ENCODE peak calls at places on chromosomes 5 and 9, in five cellular contexts. One of them, this sample, is unnamed.

GRCh38 chr5:159324986-159325385 is 5.3 kb downstream of the IL12B start:
- DNase-seq in NCI-H1105: no peak
- DNase-seq in K562: no peak
- DNase-seq in NCI-H774: no peak
- DNase-seq in activated naive CD4-positive, alpha-beta T cell treated with anti-CD3 and anti-CD28 coated beads for 36 hours: no peak
- DNase-seq in this sample: no peak

GRCh38 chr5:126982926-126983873 is 47.2 kb downstream of the MARCHF3 start:
- DNase-seq in NCI-H1105: no peak
- DNase-seq in K562: no peak
- DNase-seq in NCI-H774: no peak
- DNase-seq in activated naive CD4-positive, alpha-beta T cell treated with anti-CD3 and anti-CD28 coated beads for 36 hours: no peak
- DNase-seq in this sample: no peak

GRCh38 chr5:139137703-139138102 is 60.5 kb downstream of the SIL1 start:
- DNase-seq in NCI-H1105: no peak
- DNase-seq in K562: peak
- DNase-seq in NCI-H774: peak
- DNase-seq in activated naive CD4-positive, alpha-beta T cell treated with anti-CD3 and anti-CD28 coated beads for 36 hours: no peak
- DNase-seq in this sample: peak

GRCh38 chr9:20783057-20784038 is 99.3 kb downstream of the FOCAD start:
- DNase-seq in NCI-H1105: no peak
- DNase-seq in K562: no peak
- DNase-seq in NCI-H774: no peak
- DNase-seq in activated naive CD4-positive, alpha-beta T cell treated with anti-CD3 and anti-CD28 coated beads for 36 hours: no peak
- DNase-seq in this sample: no peak

GRCh38 chr9:92501671-92502393 is 19.5 kb upstream of the ASPN start:
- DNase-seq in NCI-H1105: no peak
- DNase-seq in K562: peak
- DNase-seq in NCI-H774: peak
- DNase-seq in activated naive CD4-positive, alpha-beta T cell treated with anti-CD3 and anti-CD28 coated beads for 36 hours: peak
- DNase-seq in this sample: no peak

GRCh38 chr5:147464211-147464610 is 45.7 kb downstream of the DPYSL3 start:
- DNase-seq in NCI-H1105: peak
- DNase-seq in K562: no peak
- DNase-seq in NCI-H774: peak
- DNase-seq in activated naive CD4-positive, alpha-beta T cell treated with anti-CD3 and anti-CD28 coated beads for 36 hours: no peak
- DNase-seq in this sample: no peak

GRCh38 chr9:135908334-135909204 is 1.2 kb upstream of the CAMSAP1 start:
- DNase-seq in NCI-H1105: no peak
- DNase-seq in K562: no peak
- DNase-seq in NCI-H774: no peak
- DNase-seq in activated naive CD4-positive, alpha-beta T cell treated with anti-CD3 and anti-CD28 coated beads for 36 hours: no peak
- DNase-seq in this sample: no peak

GRCh38 chr5:94376672-94377345 is 241.6 kb downstream of the KIAA0825 start:
- DNase-seq in NCI-H1105: no peak
- DNase-seq in K562: no peak
- DNase-seq in NCI-H774: peak
- DNase-seq in activated naive CD4-positive, alpha-beta T cell treated with anti-CD3 and anti-CD28 coated beads for 36 hours: no peak
- DNase-seq in this sample: no peak

GRCh38 chr5:107456281-107456715 is 214.4 kb downstream of the EFNA5 start:
- DNase-seq in NCI-H1105: peak
- DNase-seq in K562: no peak
- DNase-seq in NCI-H774: no peak
- DNase-seq in activated naive CD4-positive, alpha-beta T cell treated with anti-CD3 and anti-CD28 coated beads for 36 hours: no peak
- DNase-seq in this sample: no peak

GRCh38 chr5:108382784-108383358 is 973 bp upstream of the FBXL17 start:
- DNase-seq in NCI-H1105: no peak
- DNase-seq in K562: peak
- DNase-seq in NCI-H774: no peak
- DNase-seq in activated naive CD4-positive, alpha-beta T cell treated with anti-CD3 and anti-CD28 coated beads for 36 hours: peak
- DNase-seq in this sample: no peak

GRCh38 chr9:133335924-133336811 is at the start of gene SURF6:
- DNase-seq in NCI-H1105: peak
- DNase-seq in K562: peak
- DNase-seq in NCI-H774: peak
- DNase-seq in activated naive CD4-positive, alpha-beta T cell treated with anti-CD3 and anti-CD28 coated beads for 36 hours: peak
- DNase-seq in this sample: peak

GRCh38 chr5:168843277-168843997 is 264.3 kb upstream of the PANK3 start:
- DNase-seq in NCI-H1105: no peak
- DNase-seq in K562: no peak
- DNase-seq in NCI-H774: no peak
- DNase-seq in activated naive CD4-positive, alpha-beta T cell treated with anti-CD3 and anti-CD28 coated beads for 36 hours: no peak
- DNase-seq in this sample: no peak

GRCh38 chr5:57779383-57780223 is 297.0 kb upstream of the ACTBL2 start:
- DNase-seq in NCI-H1105: peak
- DNase-seq in K562: peak
- DNase-seq in NCI-H774: peak
- DNase-seq in activated naive CD4-positive, alpha-beta T cell treated with anti-CD3 and anti-CD28 coated beads for 36 hours: peak
- DNase-seq in this sample: peak

GRCh38 chr9:114482602-114483001 is 22.7 kb downstream of the WHRN start:
- DNase-seq in NCI-H1105: no peak
- DNase-seq in K562: no peak
- DNase-seq in NCI-H774: no peak
- DNase-seq in activated naive CD4-positive, alpha-beta T cell treated with anti-CD3 and anti-CD28 coated beads for 36 hours: no peak
- DNase-seq in this sample: no peak

GRCh38 chr5:17157294-17157693 is 60.1 kb upstream of the BASP1 start:
- DNase-seq in NCI-H1105: no peak
- DNase-seq in K562: no peak
- DNase-seq in NCI-H774: no peak
- DNase-seq in activated naive CD4-positive, alpha-beta T cell treated with anti-CD3 and anti-CD28 coated beads for 36 hours: no peak
- DNase-seq in this sample: no peak

GRCh38 chr5:143573568-143574170 is 170.2 kb upstream of the NR3C1 start:
- DNase-seq in NCI-H1105: no peak
- DNase-seq in K562: no peak
- DNase-seq in NCI-H774: no peak
- DNase-seq in activated naive CD4-positive, alpha-beta T cell treated with anti-CD3 and anti-CD28 coated beads for 36 hours: no peak
- DNase-seq in this sample: no peak

GRCh38 chr9:88721028-88721427 is 186.1 kb downstream of the NXNL2 start:
- DNase-seq in NCI-H1105: no peak
- DNase-seq in K562: no peak
- DNase-seq in NCI-H774: no peak
- DNase-seq in activated naive CD4-positive, alpha-beta T cell treated with anti-CD3 and anti-CD28 coated beads for 36 hours: no peak
- DNase-seq in this sample: no peak

GRCh38 chr5:134506054-134507039 is 19.1 kb upstream of the JADE2 start:
- DNase-seq in NCI-H1105: no peak
- DNase-seq in K562: peak
- DNase-seq in NCI-H774: no peak
- DNase-seq in activated naive CD4-positive, alpha-beta T cell treated with anti-CD3 and anti-CD28 coated beads for 36 hours: no peak
- DNase-seq in this sample: no peak

GRCh38 chr5:73280386-73280785 is 107.4 kb downstream of the TMEM174 start:
- DNase-seq in NCI-H1105: no peak
- DNase-seq in K562: no peak
- DNase-seq in NCI-H774: no peak
- DNase-seq in activated naive CD4-positive, alpha-beta T cell treated with anti-CD3 and anti-CD28 coated beads for 36 hours: no peak
- DNase-seq in this sample: peak

GRCh38 chr5:134131578-134132350 is 17.3 kb downstream of the TCF7 start:
- DNase-seq in NCI-H1105: no peak
- DNase-seq in K562: no peak
- DNase-seq in NCI-H774: no peak
- DNase-seq in activated naive CD4-positive, alpha-beta T cell treated with anti-CD3 and anti-CD28 coated beads for 36 hours: peak
- DNase-seq in this sample: no peak

GRCh38 chr9:124696101-124696500 is 75.0 kb downstream of the NR6A1 start:
- DNase-seq in NCI-H1105: no peak
- DNase-seq in K562: no peak
- DNase-seq in NCI-H774: no peak
- DNase-seq in activated naive CD4-positive, alpha-beta T cell treated with anti-CD3 and anti-CD28 coated beads for 36 hours: no peak
- DNase-seq in this sample: no peak

GRCh38 chr5:64680289-64680688 is 10.0 kb upstream of the SHISAL2B start:
- DNase-seq in NCI-H1105: no peak
- DNase-seq in K562: no peak
- DNase-seq in NCI-H774: no peak
- DNase-seq in activated naive CD4-positive, alpha-beta T cell treated with anti-CD3 and anti-CD28 coated beads for 36 hours: no peak
- DNase-seq in this sample: no peak

GRCh38 chr5:77638204-77638762 is at the start of gene OTP:
- DNase-seq in NCI-H1105: no peak
- DNase-seq in K562: no peak
- DNase-seq in NCI-H774: no peak
- DNase-seq in activated naive CD4-positive, alpha-beta T cell treated with anti-CD3 and anti-CD28 coated beads for 36 hours: no peak
- DNase-seq in this sample: no peak

GRCh38 chr9:127634021-127634420 is 21.9 kb downstream of the STXBP1 start:
- DNase-seq in NCI-H1105: no peak
- DNase-seq in K562: no peak
- DNase-seq in NCI-H774: no peak
- DNase-seq in activated naive CD4-positive, alpha-beta T cell treated with anti-CD3 and anti-CD28 coated beads for 36 hours: no peak
- DNase-seq in this sample: no peak

GRCh38 chr9:114098021-114098659 is 952 bp downstream of the KIF12 start:
- DNase-seq in NCI-H1105: no peak
- DNase-seq in K562: peak
- DNase-seq in NCI-H774: no peak
- DNase-seq in activated naive CD4-positive, alpha-beta T cell treated with anti-CD3 and anti-CD28 coated beads for 36 hours: peak
- DNase-seq in this sample: peak

GRCh38 chr5:159800131-159800830 is 116.0 kb upstream of the ADRA1B start:
- DNase-seq in NCI-H1105: no peak
- DNase-seq in K562: no peak
- DNase-seq in NCI-H774: no peak
- DNase-seq in activated naive CD4-positive, alpha-beta T cell treated with anti-CD3 and anti-CD28 coated beads for 36 hours: no peak
- DNase-seq in this sample: no peak

GRCh38 chr5:1016476-1016875 is 7.9 kb downstream of the NKD2 start:
- DNase-seq in NCI-H1105: no peak
- DNase-seq in K562: no peak
- DNase-seq in NCI-H774: no peak
- DNase-seq in activated naive CD4-positive, alpha-beta T cell treated with anti-CD3 and anti-CD28 coated beads for 36 hours: no peak
- DNase-seq in this sample: no peak

GRCh38 chr9:114460513-114461225 is 44.6 kb downstream of the WHRN start:
- DNase-seq in NCI-H1105: peak
- DNase-seq in K562: no peak
- DNase-seq in NCI-H774: no peak
- DNase-seq in activated naive CD4-positive, alpha-beta T cell treated with anti-CD3 and anti-CD28 coated beads for 36 hours: no peak
- DNase-seq in this sample: no peak

GRCh38 chr9:129164246-129164930 is 13.7 kb downstream of the IER5L start:
- DNase-seq in NCI-H1105: no peak
- DNase-seq in K562: no peak
- DNase-seq in NCI-H774: no peak
- DNase-seq in activated naive CD4-positive, alpha-beta T cell treated with anti-CD3 and anti-CD28 coated beads for 36 hours: no peak
- DNase-seq in this sample: no peak

GRCh38 chr9:17750285-17750684 is 171.4 kb downstream of the SH3GL2 start:
- DNase-seq in NCI-H1105: no peak
- DNase-seq in K562: no peak
- DNase-seq in NCI-H774: no peak
- DNase-seq in activated naive CD4-positive, alpha-beta T cell treated with anti-CD3 and anti-CD28 coated beads for 36 hours: no peak
- DNase-seq in this sample: peak

GRCh38 chr9:115234094-115234493 is 116.1 kb upstream of the TNC start:
- DNase-seq in NCI-H1105: no peak
- DNase-seq in K562: no peak
- DNase-seq in NCI-H774: no peak
- DNase-seq in activated naive CD4-positive, alpha-beta T cell treated with anti-CD3 and anti-CD28 coated beads for 36 hours: no peak
- DNase-seq in this sample: no peak

GRCh38 chr5:35183243-35183955 is 46.9 kb downstream of the PRLR start:
- DNase-seq in NCI-H1105: no peak
- DNase-seq in K562: peak
- DNase-seq in NCI-H774: no peak
- DNase-seq in activated naive CD4-positive, alpha-beta T cell treated with anti-CD3 and anti-CD28 coated beads for 36 hours: peak
- DNase-seq in this sample: peak

GRCh38 chr5:40198736-40199135 is 481.0 kb upstream of the PTGER4 start:
- DNase-seq in NCI-H1105: no peak
- DNase-seq in K562: no peak
- DNase-seq in NCI-H774: no peak
- DNase-seq in activated naive CD4-positive, alpha-beta T cell treated with anti-CD3 and anti-CD28 coated beads for 36 hours: no peak
- DNase-seq in this sample: no peak

GRCh38 chr5:127754727-127755126 is 51.5 kb downstream of the CCDC192 start:
- DNase-seq in NCI-H1105: no peak
- DNase-seq in K562: no peak
- DNase-seq in NCI-H774: no peak
- DNase-seq in activated naive CD4-positive, alpha-beta T cell treated with anti-CD3 and anti-CD28 coated beads for 36 hours: no peak
- DNase-seq in this sample: no peak

GRCh38 chr5:179620703-179621350 is 2.6 kb downstream of the HNRNPH1 start:
- DNase-seq in NCI-H1105: no peak
- DNase-seq in K562: no peak
- DNase-seq in NCI-H774: no peak
- DNase-seq in activated naive CD4-positive, alpha-beta T cell treated with anti-CD3 and anti-CD28 coated beads for 36 hours: no peak
- DNase-seq in this sample: no peak

GRCh38 chr9:89941875-89942274 is 337.1 kb downstream of the GADD45G start:
- DNase-seq in NCI-H1105: peak
- DNase-seq in K562: no peak
- DNase-seq in NCI-H774: no peak
- DNase-seq in activated naive CD4-positive, alpha-beta T cell treated with anti-CD3 and anti-CD28 coated beads for 36 hours: no peak
- DNase-seq in this sample: no peak

GRCh38 chr5:171606414-171607024 is 179.1 kb upstream of the SMIM23 start:
- DNase-seq in NCI-H1105: no peak
- DNase-seq in K562: peak
- DNase-seq in NCI-H774: no peak
- DNase-seq in activated naive CD4-positive, alpha-beta T cell treated with anti-CD3 and anti-CD28 coated beads for 36 hours: peak
- DNase-seq in this sample: no peak

GRCh38 chr5:107604990-107605389 is 65.7 kb downstream of the EFNA5 start:
- DNase-seq in NCI-H1105: no peak
- DNase-seq in K562: no peak
- DNase-seq in NCI-H774: no peak
- DNase-seq in activated naive CD4-positive, alpha-beta T cell treated with anti-CD3 and anti-CD28 coated beads for 36 hours: no peak
- DNase-seq in this sample: no peak

GRCh38 chr5:112390327-112390726 is 28.8 kb downstream of the EPB41L4A start:
- DNase-seq in NCI-H1105: no peak
- DNase-seq in K562: no peak
- DNase-seq in NCI-H774: peak
- DNase-seq in activated naive CD4-positive, alpha-beta T cell treated with anti-CD3 and anti-CD28 coated beads for 36 hours: no peak
- DNase-seq in this sample: no peak

GRCh38 chr5:41211417-41211816 is 1.9 kb downstream of the C6 start:
- DNase-seq in NCI-H1105: no peak
- DNase-seq in K562: no peak
- DNase-seq in NCI-H774: no peak
- DNase-seq in activated naive CD4-positive, alpha-beta T cell treated with anti-CD3 and anti-CD28 coated beads for 36 hours: no peak
- DNase-seq in this sample: no peak